ENCODE peak calls at places on chromosomes 11 and 22, in six cellular contexts. W, Q, K, T, E and R are unnamed samples.

GRCh38 chr11:131616456-131616855 is 246.0 kb downstream of the NTM start:
- DNase-seq in W (no peak), Q (no peak), K (no peak), T (no peak), E (no peak), R (no peak)

GRCh38 chr11:80086496-80087055 is 645.7 kb upstream of the TENM4 start:
- DNase-seq in W (no peak), Q (no peak), K (no peak), T (no peak), E (no peak), R (no peak)

GRCh38 chr11:95686265-95686664 is 103.3 kb downstream of the FAM76B start:
- DNase-seq in W (no peak), Q (no peak), K (no peak), T (no peak), E (no peak), R (no peak)

GRCh38 chr11:116062526-116063171 is 558.4 kb upstream of the CADM1 start:
- DNase-seq in W (no peak), Q (no peak), K (no peak), T (no peak), E (no peak), R (no peak)

GRCh38 chr11:73787051-73787642 is 527 bp upstream of the MRPL48 start:
- DNase-seq in W (no peak), Q (no peak), K (no peak), T (no peak), E (no peak), R (no peak)

GRCh38 chr11:48109046-48109666 is 107.5 kb upstream of the OR4B1 start:
- DNase-seq in W (no peak), Q (no peak), K (no peak), T (peak; percentile 63), E (peak; percentile 65), R (peak; percentile 64)

GRCh38 chr11:128728767-128729587 is 35.1 kb downstream of the FLI1 start:
- DNase-seq in W (no peak), Q (no peak), K (no peak), T (no peak), E (no peak), R (no peak)

GRCh38 chr11:72224587-72225410 is at the start of gene INPPL1:
- DNase-seq in W (peak; percentile 65), Q (peak; percentile 81), K (peak; percentile 76), T (no peak), E (no peak), R (peak; percentile 18)

GRCh38 chr11:106249857-106250256 is 172.4 kb downstream of the AASDHPPT start:
- DNase-seq in W (no peak), Q (no peak), K (no peak), T (no peak), E (no peak), R (no peak)

GRCh38 chr22:28025866-28026575 is 107.0 kb upstream of the PITPNB start:
- DNase-seq in W (peak; percentile 10), Q (no peak), K (peak; percentile 7), T (no peak), E (no peak), R (no peak)

GRCh38 chr22:48618326-48618725 is 1209.3 kb downstream of the BRD1 start:
- DNase-seq in W (no peak), Q (peak; percentile 78), K (no peak), T (no peak), E (no peak), R (no peak)

GRCh38 chr11:74319139-74319538 is 7.7 kb upstream of the P4HA3 start:
- DNase-seq in W (no peak), Q (no peak), K (no peak), T (peak; percentile 93), E (peak; percentile 77), R (peak; percentile 98)

GRCh38 chr11:1458340-1459218 is 28.0 kb downstream of the MOB2 start:
- DNase-seq in W (peak; percentile 80), Q (peak; percentile 96), K (peak; percentile 57), T (peak; percentile 2), E (peak; percentile 55), R (peak; percentile 22)
- TF ChIP-seq CTCF in W (no peak), Q (peak; percentile 10), K (no peak), T (peak; percentile 23), E (peak; percentile 18), R (peak; percentile 32)

GRCh38 chr11:27720277-27720830 is 20.1 kb upstream of the BDNF start:
- DNase-seq in W (peak; percentile 40), Q (no peak), K (peak; percentile 50), T (peak; percentile 68), E (peak; percentile 66), R (peak; percentile 54)

GRCh38 chr11:27719575-27719925 is 19.3 kb upstream of the BDNF start:
- DNase-seq in W (no peak), Q (no peak), K (no peak), T (no peak), E (no peak), R (no peak)

GRCh38 chr11:27718346-27718852 is 18.1 kb upstream of the BDNF start:
- DNase-seq in W (peak; percentile 18), Q (peak; percentile 69), K (peak; percentile 19), T (peak; percentile 95), E (peak; percentile 93), R (peak; percentile 61)

GRCh38 chr11:27717801-27718229 is 17.6 kb upstream of the BDNF start:
- DNase-seq in W (no peak), Q (no peak), K (no peak), T (no peak), E (peak; percentile 39), R (no peak)

DNA sequence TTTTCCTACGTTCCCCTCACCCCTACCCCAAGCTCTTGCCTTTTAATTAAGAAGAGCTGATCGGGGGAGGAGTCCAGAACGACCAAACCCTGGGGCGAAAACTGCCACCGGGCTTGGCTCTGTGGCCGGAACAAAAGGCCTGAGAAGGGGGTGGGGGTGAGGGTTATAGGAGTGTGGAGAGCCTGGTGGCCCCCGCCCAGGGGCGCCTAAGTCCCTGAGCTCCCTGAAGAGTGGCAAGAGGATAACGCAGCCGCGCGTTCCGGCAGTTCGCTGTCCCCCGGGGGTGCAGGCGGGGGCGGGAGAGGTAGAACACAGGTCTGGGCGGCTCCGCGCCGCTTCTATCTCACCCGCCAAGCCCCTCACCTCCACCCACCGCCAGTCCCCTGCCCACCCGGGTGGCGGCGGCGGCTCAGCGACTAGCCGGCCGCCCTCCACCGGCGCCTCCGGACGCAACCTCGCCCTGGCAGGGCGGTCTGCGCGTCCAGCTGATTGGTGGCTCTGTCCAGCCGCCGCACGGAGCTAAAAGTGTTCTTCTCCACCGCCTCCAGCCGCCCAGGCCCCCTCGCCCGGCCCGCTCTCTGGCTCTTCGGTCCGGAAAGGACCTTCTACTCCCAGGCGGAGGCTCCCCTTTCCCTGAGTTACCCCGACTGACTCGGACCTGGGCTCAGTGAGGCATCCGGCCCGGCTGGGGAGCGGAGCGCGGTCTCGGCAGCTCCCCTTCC is 18.8 kb upstream of the BDNF start:
- DNase-seq in W (peak; percentile 17), Q (no peak), K (peak; percentile 37), T (peak; percentile 65), E (peak; percentile 64), R (no peak)
- H3K4me3 ChIP-seq in W (peak overlapping the region; percentile 19), Q (peak overlapping the region; percentile 18), K (peak overlapping the region; percentile 34), T (peak overlapping the region; percentile 70), E (peak overlapping the region; percentile 88), R (peak overlapping the region; percentile 41)

GRCh38 chr11:127074151-127074761 is 73.7 kb upstream of the KIRREL3 start:
- DNase-seq in W (peak; percentile 37), Q (no peak), K (no peak), T (peak; percentile 72), E (peak; percentile 77), R (peak; percentile 9)
- TF ChIP-seq CTCF in W (no peak), Q (no peak), K (no peak), T (peak; percentile 56), E (peak; percentile 64), R (no peak)

DNA sequence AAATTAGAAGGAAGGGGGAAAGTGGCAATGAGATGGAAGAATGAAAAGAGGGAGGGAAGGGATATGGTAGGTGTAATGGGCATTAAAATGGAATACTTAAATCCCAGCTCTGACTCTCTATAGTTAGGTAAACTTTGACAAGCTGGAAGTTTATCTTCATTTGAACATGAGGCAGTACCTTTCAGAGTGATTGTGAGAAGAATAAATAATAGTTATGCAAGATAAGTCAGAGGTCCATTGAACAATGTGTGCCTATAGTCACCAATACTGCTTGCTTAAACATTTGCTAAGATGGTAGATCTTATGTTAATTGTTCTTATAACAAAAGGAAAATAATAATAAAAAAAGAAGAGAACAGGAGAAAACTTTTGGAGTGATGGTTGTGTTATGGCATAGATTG is 545.8 kb upstream of the CCDC90B start:
- DNase-seq in W (no peak), Q (no peak), K (no peak), T (no peak), E (no peak), R (no peak)
- H3K4me3 ChIP-seq in W (no peak overlapping the region), Q (no peak overlapping the region), K (no peak overlapping the region), T (no peak overlapping the region), E (no peak overlapping the region), R (no peak overlapping the region)

DNA sequence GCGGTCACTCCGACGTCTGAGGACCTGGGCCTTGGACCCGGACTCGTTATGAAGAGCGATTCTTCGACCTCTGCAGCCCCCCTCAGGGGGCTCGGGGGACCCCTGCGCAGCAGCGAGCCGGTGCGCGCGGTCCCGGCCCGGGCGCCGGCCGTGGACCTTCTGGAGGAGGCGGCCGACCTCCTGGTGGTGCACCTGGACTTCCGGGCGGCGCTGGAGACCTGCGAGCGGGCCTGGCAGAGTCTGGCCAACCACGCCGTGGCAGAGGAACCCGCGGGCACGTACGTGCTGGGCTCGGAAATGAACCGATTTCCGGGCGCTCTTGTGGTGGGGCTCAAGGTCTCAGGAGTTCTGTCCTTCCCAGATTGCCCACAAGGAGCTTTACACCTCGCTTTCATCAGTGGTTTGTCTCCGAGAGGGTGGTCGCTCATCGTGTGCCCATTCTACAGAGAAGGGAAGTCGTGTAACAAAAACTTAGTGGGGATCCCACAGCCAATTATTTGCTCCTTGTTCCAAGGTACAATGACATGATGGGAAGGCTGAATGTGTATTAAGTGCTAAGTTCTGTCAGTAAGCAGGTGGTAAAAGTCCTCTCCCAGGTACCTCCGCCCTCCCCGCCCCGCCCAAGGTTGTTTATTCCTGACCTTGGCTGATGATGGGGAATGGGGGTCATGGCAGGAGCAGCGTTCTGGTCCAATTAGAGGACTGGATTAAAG is 695 bp downstream of the PEX26 start:
- DNase-seq in W (peak; percentile 70), Q (no peak), K (no peak), T (peak; percentile 19), E (peak; percentile 25), R (peak; percentile 30)
- TF ChIP-seq CTCF in W (no peak), Q (no peak), K (no peak), T (peak; percentile 10), E (no peak), R (no peak)

GRCh38 chr11:75813622-75814039 is 1.4 kb upstream of the UVRAG start:
- DNase-seq in W (no peak), Q (no peak), K (no peak), T (peak; percentile 20), E (no peak), R (peak; percentile 36)
- H3K4me3 ChIP-seq in W (no peak overlapping the region), Q (no peak overlapping the region), K (no peak overlapping the region), T (no peak overlapping the region), E (no peak overlapping the region), R (no peak overlapping the region)